ENCODE peak calls at places on chromosomes 1 and 21, in eight cellular contexts. One of them, this sample, is unnamed.

GRCh38 chr1:227776277-227776676 is 39.2 kb upstream of the PRSS38 start:
- DNase-seq in HCT116: no peak
- DNase-seq in SK-N-SH: no peak
- DNase-seq in GM12878: no peak
- DNase-seq in A549: no peak
- DNase-seq in H1: no peak
- DNase-seq in HepG2: no peak
- DNase-seq in K562: no peak
- DNase-seq in this sample: peak

GRCh38 chr1:150619576-150620509 is 9.6 kb downstream of the ENSA start:
- DNase-seq in HCT116: no peak
- DNase-seq in SK-N-SH: peak
- DNase-seq in GM12878: no peak
- DNase-seq in A549: peak
- DNase-seq in H1: no peak
- DNase-seq in HepG2: no peak
- DNase-seq in K562: peak
- DNase-seq in this sample: peak

GRCh38 chr1:38376577-38376976 is 330.0 kb upstream of the POU3F1 start:
- DNase-seq in HCT116: no peak
- DNase-seq in SK-N-SH: no peak
- DNase-seq in GM12878: no peak
- DNase-seq in A549: no peak
- DNase-seq in H1: no peak
- DNase-seq in HepG2: no peak
- DNase-seq in K562: no peak
- DNase-seq in this sample: no peak

GRCh38 chr1:116474921-116475849 is 95.6 kb downstream of the CD58 start:
- DNase-seq in HCT116: no peak
- DNase-seq in SK-N-SH: no peak
- DNase-seq in GM12878: no peak
- DNase-seq in A549: peak
- DNase-seq in H1: no peak
- DNase-seq in HepG2: peak
- DNase-seq in K562: no peak
- DNase-seq in this sample: no peak

GRCh38 chr1:207811920-207812720 is 60.3 kb downstream of the CD46 start:
- DNase-seq in HCT116: no peak
- DNase-seq in SK-N-SH: peak
- DNase-seq in GM12878: no peak
- DNase-seq in A549: peak
- DNase-seq in H1: no peak
- DNase-seq in HepG2: peak
- DNase-seq in K562: peak
- DNase-seq in this sample: peak

GRCh38 chr1:4428711-4429110 is 225.7 kb upstream of the AJAP1 start:
- DNase-seq in HCT116: no peak
- DNase-seq in SK-N-SH: no peak
- DNase-seq in GM12878: no peak
- DNase-seq in A549: no peak
- DNase-seq in H1: no peak
- DNase-seq in HepG2: no peak
- DNase-seq in K562: no peak
- DNase-seq in this sample: no peak

GRCh38 chr1:113917400-113918082 is 11.6 kb upstream of the HIPK1 start:
- DNase-seq in HCT116: no peak
- DNase-seq in SK-N-SH: no peak
- DNase-seq in GM12878: no peak
- DNase-seq in A549: no peak
- DNase-seq in H1: no peak
- DNase-seq in HepG2: no peak
- DNase-seq in K562: no peak
- DNase-seq in this sample: peak

GRCh38 chr1:1349256-1350012 is at the start of gene DVL1:
- DNase-seq in HCT116: no peak
- DNase-seq in SK-N-SH: peak
- DNase-seq in GM12878: no peak
- DNase-seq in A549: peak
- DNase-seq in H1: no peak
- DNase-seq in HepG2: no peak
- DNase-seq in K562: peak
- DNase-seq in this sample: peak

GRCh38 chr1:153292740-153293479 is 19.8 kb downstream of the PGLYRP3 start:
- DNase-seq in HCT116: no peak
- DNase-seq in SK-N-SH: no peak
- DNase-seq in GM12878: no peak
- DNase-seq in A549: no peak
- DNase-seq in H1: no peak
- DNase-seq in HepG2: no peak
- DNase-seq in K562: peak
- DNase-seq in this sample: no peak

GRCh38 chr21:28790335-28790734 is 202.3 kb downstream of the LTN1 start:
- DNase-seq in HCT116: no peak
- DNase-seq in SK-N-SH: peak
- DNase-seq in GM12878: no peak
- DNase-seq in A549: no peak
- DNase-seq in H1: no peak
- DNase-seq in HepG2: no peak
- DNase-seq in K562: no peak
- DNase-seq in this sample: no peak

GRCh38 chr1:236608930-236609726 is 4.8 kb upstream of the HEATR1 start:
- DNase-seq in HCT116: peak
- DNase-seq in SK-N-SH: peak
- DNase-seq in GM12878: no peak
- DNase-seq in A549: peak
- DNase-seq in H1: no peak
- DNase-seq in HepG2: peak
- DNase-seq in K562: peak
- DNase-seq in this sample: peak
- TF ChIP-seq RAD21 in HCT116: peak
- TF ChIP-seq RAD21 in SK-N-SH: peak
- TF ChIP-seq RAD21 in GM12878: peak
- TF ChIP-seq RAD21 in A549: peak
- TF ChIP-seq RAD21 in H1: peak
- TF ChIP-seq RAD21 in HepG2: no peak
- TF ChIP-seq RAD21 in K562: peak
- TF ChIP-seq RAD21 in this sample: peak

GRCh38 chr1:172851077-172851476 is 192.2 kb downstream of the FASLG start:
- DNase-seq in HCT116: no peak
- DNase-seq in SK-N-SH: peak
- DNase-seq in GM12878: no peak
- DNase-seq in A549: no peak
- DNase-seq in H1: no peak
- DNase-seq in HepG2: no peak
- DNase-seq in K562: no peak
- DNase-seq in this sample: no peak
- TF ChIP-seq RAD21 in HCT116: no peak
- TF ChIP-seq RAD21 in SK-N-SH: no peak
- TF ChIP-seq RAD21 in GM12878: no peak
- TF ChIP-seq RAD21 in A549: no peak
- TF ChIP-seq RAD21 in H1: no peak
- TF ChIP-seq RAD21 in HepG2: no peak
- TF ChIP-seq RAD21 in K562: no peak
- TF ChIP-seq RAD21 in this sample: no peak

GRCh38 chr1:185632659-185633428 is 101.3 kb upstream of the HMCN1 start:
- DNase-seq in HCT116: no peak
- DNase-seq in SK-N-SH: no peak
- DNase-seq in GM12878: no peak
- DNase-seq in A549: no peak
- DNase-seq in H1: no peak
- DNase-seq in HepG2: no peak
- DNase-seq in K562: no peak
- DNase-seq in this sample: peak

GRCh38 chr1:185634704-185635103 is 99.5 kb upstream of the HMCN1 start:
- DNase-seq in HCT116: no peak
- DNase-seq in SK-N-SH: no peak
- DNase-seq in GM12878: no peak
- DNase-seq in A549: no peak
- DNase-seq in H1: no peak
- DNase-seq in HepG2: no peak
- DNase-seq in K562: no peak
- DNase-seq in this sample: no peak

GRCh38 chr1:185636848-185637247 is 97.3 kb upstream of the HMCN1 start:
- DNase-seq in HCT116: no peak
- DNase-seq in SK-N-SH: no peak
- DNase-seq in GM12878: peak
- DNase-seq in A549: no peak
- DNase-seq in H1: no peak
- DNase-seq in HepG2: no peak
- DNase-seq in K562: no peak
- DNase-seq in this sample: no peak
- TF ChIP-seq RAD21 in HCT116: no peak
- TF ChIP-seq RAD21 in SK-N-SH: no peak
- TF ChIP-seq RAD21 in GM12878: no peak
- TF ChIP-seq RAD21 in A549: no peak
- TF ChIP-seq RAD21 in H1: no peak
- TF ChIP-seq RAD21 in HepG2: no peak
- TF ChIP-seq RAD21 in K562: no peak
- TF ChIP-seq RAD21 in this sample: no peak

GRCh38 chr1:7594002-7594713 is 176.9 kb upstream of the VAMP3 start:
- DNase-seq in HCT116: no peak
- DNase-seq in SK-N-SH: peak
- DNase-seq in GM12878: no peak
- DNase-seq in A549: no peak
- DNase-seq in H1: no peak
- DNase-seq in HepG2: no peak
- DNase-seq in K562: no peak
- DNase-seq in this sample: no peak
- TF ChIP-seq RAD21 in HCT116: no peak
- TF ChIP-seq RAD21 in SK-N-SH: peak
- TF ChIP-seq RAD21 in GM12878: no peak
- TF ChIP-seq RAD21 in A549: no peak
- TF ChIP-seq RAD21 in H1: no peak
- TF ChIP-seq RAD21 in HepG2: no peak
- TF ChIP-seq RAD21 in K562: no peak
- TF ChIP-seq RAD21 in this sample: no peak

This sample was measured in IMR-90.